ENCODE peak calls at places on chromosomes 7 and 10, in ten cellular contexts. Z, S, E, N, G, Y, F, O, P and K are unnamed samples.

GRCh38 chr10:46787321-46787615 is 124.0 kb upstream of the PTPN20 start:
- DNase-seq in Z (peak; percentile 5), S (peak; percentile 49), E (no peak), N (peak; percentile 35), G (no peak), Y (peak; percentile 16), F (peak; percentile 47), O (no peak), P (no peak), K (peak; percentile 58)

GRCh38 chr7:158646766-158647474 is 57.7 kb downstream of the NCAPG2 start:
- DNase-seq in Z (peak; percentile 45), S (no peak), E (no peak), N (no peak), G (no peak), Y (no peak), F (peak; percentile 58), O (no peak), P (no peak), K (no peak)

GRCh38 chr7:157516911-157517781 is 180.3 kb downstream of the DNAJB6 start:
- DNase-seq in Z (no peak), S (no peak), E (no peak), N (no peak), G (no peak), Y (no peak), F (no peak), O (peak; percentile 32), P (no peak), K (no peak)

GRCh38 chr10:91796332-91797076 is 1.7 kb upstream of the TNKS2 start:
- DNase-seq in Z (peak; percentile 39), S (peak; percentile 3), E (no peak), N (peak; percentile 62), G (no peak), Y (no peak), F (peak; percentile 80), O (no peak), P (peak; percentile 79), K (peak; percentile 46)

GRCh38 chr7:919114-919442 is 35.4 kb downstream of the ADAP1 start:
- DNase-seq in Z (no peak), S (no peak), E (no peak), N (no peak), G (no peak), Y (no peak), F (peak; percentile 4), O (peak; percentile 30), P (peak; percentile 59), K (peak; percentile 0)

GRCh38 chr7:121116399-121116798 is 127.9 kb downstream of the CPED1 start:
- DNase-seq in Z (no peak), S (no peak), E (no peak), N (no peak), G (no peak), Y (no peak), F (no peak), O (no peak), P (no peak), K (no peak)

GRCh38 chr7:105963038-105963667 is at the start of gene CDHR3:
- DNase-seq in Z (peak; percentile 97), S (no peak), E (no peak), N (no peak), G (no peak), Y (no peak), F (no peak), O (no peak), P (no peak), K (no peak)

GRCh38 chr10:124249196-124249595 is 155.8 kb upstream of the CHST15 start:
- DNase-seq in Z (no peak), S (no peak), E (no peak), N (no peak), G (no peak), Y (no peak), F (no peak), O (no peak), P (peak; percentile 50), K (no peak)

GRCh38 chr7:135573541-135573940 is 15.8 kb downstream of the NUP205 start:
- DNase-seq in Z (no peak), S (peak; percentile 9), E (no peak), N (no peak), G (no peak), Y (no peak), F (no peak), O (no peak), P (no peak), K (no peak)